ENCODE peak calls at places on chromosomes 4 and X, in five cellular contexts. One of them, this sample, is unnamed.

GRCh38 chrX:103361798-103362197 is 5.5 kb downstream of the TCEAL9 start:
- DNase-seq in fibroblast of the conjunctiva: no peak
- DNase-seq in posterior cingulate gyrus: no peak
- DNase-seq in GM12865: no peak
- DNase-seq in HCEC 1CT: no peak
- DNase-seq in this sample: no peak

GRCh38 chr4:68021185-68021584 is 57.9 kb upstream of the TMPRSS11A start:
- DNase-seq in fibroblast of the conjunctiva: no peak
- DNase-seq in posterior cingulate gyrus: no peak
- DNase-seq in GM12865: no peak
- DNase-seq in HCEC 1CT: no peak
- DNase-seq in this sample: no peak

GRCh38 chrX:110394653-110395052 is 36.0 kb downstream of the RTL9 start:
- DNase-seq in fibroblast of the conjunctiva: no peak
- DNase-seq in posterior cingulate gyrus: no peak
- DNase-seq in GM12865: no peak
- DNase-seq in HCEC 1CT: peak; percentile 68
- DNase-seq in this sample: peak; percentile 68

GRCh38 chr4:5808081-5808741 is 84.7 kb downstream of the CRMP1 start:
- DNase-seq in fibroblast of the conjunctiva: no peak
- DNase-seq in posterior cingulate gyrus: no peak
- DNase-seq in GM12865: no peak
- DNase-seq in HCEC 1CT: no peak
- DNase-seq in this sample: no peak

GRCh38 chr4:41219421-41219950 is 5.1 kb upstream of the APBB2 start:
- DNase-seq in fibroblast of the conjunctiva: no peak
- DNase-seq in posterior cingulate gyrus: no peak
- DNase-seq in GM12865: no peak
- DNase-seq in HCEC 1CT: no peak
- DNase-seq in this sample: no peak

GRCh38 chrX:7720519-7720918 is 122.5 kb upstream of the VCX start:
- DNase-seq in fibroblast of the conjunctiva: no peak
- DNase-seq in posterior cingulate gyrus: no peak
- DNase-seq in GM12865: no peak
- DNase-seq in HCEC 1CT: no peak
- DNase-seq in this sample: no peak

GRCh38 chr4:88033309-88033708 is 25.9 kb downstream of the PKD2 start:
- DNase-seq in fibroblast of the conjunctiva: peak; percentile 57
- DNase-seq in posterior cingulate gyrus: no peak
- DNase-seq in GM12865: peak; percentile 66
- DNase-seq in HCEC 1CT: no peak
- DNase-seq in this sample: peak; percentile 37

GRCh38 chrX:16462912-16463311 is 187.0 kb upstream of the S100G start:
- DNase-seq in fibroblast of the conjunctiva: peak; percentile 32
- DNase-seq in posterior cingulate gyrus: peak; percentile 71
- DNase-seq in GM12865: no peak
- DNase-seq in HCEC 1CT: peak; percentile 69
- DNase-seq in this sample: no peak

GRCh38 chrX:39816871-39817731 is 280.7 kb downstream of the BCOR start:
- DNase-seq in fibroblast of the conjunctiva: no peak
- DNase-seq in posterior cingulate gyrus: peak; percentile 78
- DNase-seq in GM12865: no peak
- DNase-seq in HCEC 1CT: peak; percentile 22
- DNase-seq in this sample: no peak

GRCh38 chrX:100447563-100448397 is 37.7 kb upstream of the PCDH19 start:
- DNase-seq in fibroblast of the conjunctiva: peak; percentile 3
- DNase-seq in posterior cingulate gyrus: peak; percentile 73
- DNase-seq in GM12865: no peak
- DNase-seq in HCEC 1CT: peak; percentile 0
- DNase-seq in this sample: no peak

GRCh38 chrX:1385251-1385794 is 6.6 kb downstream of the SLC25A6 start:
- DNase-seq in fibroblast of the conjunctiva: no peak
- DNase-seq in posterior cingulate gyrus: peak; percentile 71
- DNase-seq in GM12865: no peak
- DNase-seq in HCEC 1CT: no peak
- DNase-seq in this sample: no peak

GRCh38 chr4:184103755-184104367 is 113.8 kb downstream of the ENPP6 start:
- DNase-seq in fibroblast of the conjunctiva: no peak
- DNase-seq in posterior cingulate gyrus: no peak
- DNase-seq in GM12865: no peak
- DNase-seq in HCEC 1CT: no peak
- DNase-seq in this sample: no peak

GRCh38 chr4:124427095-124427767 is 285.3 kb downstream of the ANKRD50 start:
- DNase-seq in fibroblast of the conjunctiva: no peak
- DNase-seq in posterior cingulate gyrus: no peak
- DNase-seq in GM12865: no peak
- DNase-seq in HCEC 1CT: no peak
- DNase-seq in this sample: no peak

GRCh38 chr4:68445111-68445510 is 2.2 kb upstream of the TMPRSS11E start:
- DNase-seq in fibroblast of the conjunctiva: no peak
- DNase-seq in posterior cingulate gyrus: no peak
- DNase-seq in GM12865: no peak
- DNase-seq in HCEC 1CT: no peak
- DNase-seq in this sample: no peak

GRCh38 chrX:123171781-123172180 is 12.3 kb upstream of the GRIA3 start:
- DNase-seq in fibroblast of the conjunctiva: no peak
- DNase-seq in posterior cingulate gyrus: no peak
- DNase-seq in GM12865: no peak
- DNase-seq in HCEC 1CT: no peak
- DNase-seq in this sample: no peak

GRCh38 chrX:20685652-20686051 is 418.9 kb upstream of the RPS6KA3 start:
- DNase-seq in fibroblast of the conjunctiva: no peak
- DNase-seq in posterior cingulate gyrus: no peak
- DNase-seq in GM12865: no peak
- DNase-seq in HCEC 1CT: no peak
- DNase-seq in this sample: no peak

GRCh38 chrX:48697182-48697727 is 721 bp downstream of the SUV39H1 start:
- DNase-seq in fibroblast of the conjunctiva: peak; percentile 5
- DNase-seq in posterior cingulate gyrus: no peak
- DNase-seq in GM12865: no peak
- DNase-seq in HCEC 1CT: peak; percentile 34
- DNase-seq in this sample: no peak

GRCh38 chr4:143586080-143586479 is 72.6 kb downstream of the SMARCA5 start:
- DNase-seq in fibroblast of the conjunctiva: no peak
- DNase-seq in posterior cingulate gyrus: no peak
- DNase-seq in GM12865: no peak
- DNase-seq in HCEC 1CT: peak; percentile 24
- DNase-seq in this sample: no peak

GRCh38 chr4:177696438-177696966 is 254.3 kb upstream of the AGA start:
- DNase-seq in fibroblast of the conjunctiva: no peak
- DNase-seq in posterior cingulate gyrus: no peak
- DNase-seq in GM12865: no peak
- DNase-seq in HCEC 1CT: no peak
- DNase-seq in this sample: no peak

GRCh38 chr4:121666091-121666679 is 30.6 kb downstream of the ANXA5 start:
- DNase-seq in fibroblast of the conjunctiva: no peak
- DNase-seq in posterior cingulate gyrus: peak; percentile 49
- DNase-seq in GM12865: no peak
- DNase-seq in HCEC 1CT: no peak
- DNase-seq in this sample: no peak

GRCh38 chrX:41302293-41302868 is 31.6 kb upstream of the DDX3X start:
- DNase-seq in fibroblast of the conjunctiva: no peak
- DNase-seq in posterior cingulate gyrus: no peak
- DNase-seq in GM12865: peak; percentile 10
- DNase-seq in HCEC 1CT: no peak
- DNase-seq in this sample: no peak

GRCh38 chr4:137000432-137000831 is 531.9 kb downstream of the PCDH18 start:
- DNase-seq in fibroblast of the conjunctiva: no peak
- DNase-seq in posterior cingulate gyrus: no peak
- DNase-seq in GM12865: no peak
- DNase-seq in HCEC 1CT: no peak
- DNase-seq in this sample: no peak

GRCh38 chr4:7169134-7169533 is 23.2 kb upstream of the SORCS2 start:
- DNase-seq in fibroblast of the conjunctiva: no peak
- DNase-seq in posterior cingulate gyrus: no peak
- DNase-seq in GM12865: no peak
- DNase-seq in HCEC 1CT: no peak
- DNase-seq in this sample: no peak